ENCODE peak calls at places on chromosome 15, in ten cellular contexts. M is astrocyte of the cerebellum; A is upper lobe of right lung; P is EL; R is effector CD8-positive, alpha-beta T cell; G is NCI-H446; E is DMS 273 treated with DMSO at 0.1 percent for 48 hours; N is kidney; D is NCI-H1092 treated with DMSO at 0.1 percent for 48 hours; V is caudate nucleus. F is an unnamed sample.

GRCh38 chr15:86773766-86774165 is 694.1 kb downstream of the AGBL1 start:
- DNase-seq in M (no peak), A (no peak), P (no peak), R (no peak), G (no peak), E (no peak), N (no peak), D (peak; percentile 14), V (no peak), F (no peak)

GRCh38 chr15:96171842-96172241 is 158.7 kb upstream of the NR2F2 start:
- DNase-seq in M (no peak), A (no peak), P (no peak), R (no peak), G (no peak), E (no peak), N (no peak), D (no peak), V (no peak), F (no peak)

GRCh38 chr15:48507416-48508065 is 138.0 kb downstream of the FBN1 start:
- DNase-seq in M (peak; percentile 49), A (no peak), P (peak; percentile 59), R (no peak), G (no peak), E (peak; percentile 27), N (no peak), D (peak; percentile 2), V (no peak), F (no peak)

GRCh38 chr15:52094811-52095584 is 17.6 kb downstream of the BCL2L10 start:
- DNase-seq in M (no peak), A (no peak), P (no peak), R (no peak), G (no peak), E (no peak), N (no peak), D (no peak), V (no peak), F (no peak)

GRCh38 chr15:39110336-39110735 is 470.5 kb upstream of the THBS1 start:
- DNase-seq in M (peak; percentile 11), A (no peak), P (peak; percentile 31), R (no peak), G (no peak), E (no peak), N (no peak), D (no peak), V (no peak), F (no peak)

GRCh38 chr15:47551079-47551478 is 166.2 kb upstream of the SEMA6D start:
- DNase-seq in M (no peak), A (no peak), P (no peak), R (no peak), G (no peak), E (no peak), N (no peak), D (no peak), V (no peak), F (no peak)

GRCh38 chr15:69193948-69194827 is 33.8 kb downstream of the GLCE start:
- DNase-seq in M (peak; percentile 3), A (no peak), P (peak; percentile 50), R (no peak), G (no peak), E (no peak), N (no peak), D (no peak), V (no peak), F (no peak)

GRCh38 chr15:74422723-74423442 is 10.9 kb downstream of the SEMA7A start:
- DNase-seq in M (no peak), A (no peak), P (peak; percentile 95), R (no peak), G (no peak), E (no peak), N (no peak), D (no peak), V (peak; percentile 45), F (no peak)

GRCh38 chr15:89486726-89487050 is 9.7 kb downstream of the RHCG start:
- DNase-seq in M (no peak), A (peak; percentile 81), P (no peak), R (no peak), G (no peak), E (no peak), N (no peak), D (no peak), V (no peak), F (peak; percentile 85)

GRCh38 chr15:65095747-65096104 is 19.2 kb downstream of the KBTBD13 start:
- DNase-seq in M (no peak), A (no peak), P (no peak), R (no peak), G (no peak), E (no peak), N (no peak), D (no peak), V (no peak), F (peak; percentile 71)

GRCh38 chr15:40454904-40455391 is 14.2 kb downstream of the BAHD1 start:
- DNase-seq in M (no peak), A (no peak), P (peak; percentile 74), R (no peak), G (no peak), E (no peak), N (no peak), D (no peak), V (no peak), F (no peak)

GRCh38 chr15:67701669-67702068 is 123.6 kb upstream of the SKOR1 start:
- DNase-seq in M (no peak), A (no peak), P (peak; percentile 13), R (no peak), G (no peak), E (no peak), N (no peak), D (no peak), V (no peak), F (no peak)